ENCODE peak calls at places on chromosome 4, in six cellular contexts. One of them, this sample, is unnamed.

GRCh38 chr4:6917445-6918241 is 8.0 kb downstream of the TBC1D14 start:
- DNase-seq in IMR-90: no peak
- DNase-seq in AG04449: no peak
- DNase-seq in brain microvascular endothelial cell: no peak
- DNase-seq in kidney epithelial cell: no peak
- DNase-seq in heart left ventricle: peak
- DNase-seq in this sample: peak

GRCh38 chr4:8719421-8719820 is 126.9 kb downstream of the CPZ start:
- DNase-seq in IMR-90: no peak
- DNase-seq in AG04449: no peak
- DNase-seq in brain microvascular endothelial cell: no peak
- DNase-seq in kidney epithelial cell: no peak
- DNase-seq in heart left ventricle: no peak
- DNase-seq in this sample: no peak

GRCh38 chr4:807792-808191 is 18.1 kb downstream of the CPLX1 start:
- DNase-seq in IMR-90: no peak
- DNase-seq in AG04449: no peak
- DNase-seq in brain microvascular endothelial cell: no peak
- DNase-seq in kidney epithelial cell: no peak
- DNase-seq in heart left ventricle: no peak
- DNase-seq in this sample: no peak

GRCh38 chr4:151475338-151475737 is 66.4 kb downstream of the FHIP1A start:
- DNase-seq in IMR-90: no peak
- DNase-seq in AG04449: no peak
- DNase-seq in brain microvascular endothelial cell: no peak
- DNase-seq in kidney epithelial cell: no peak
- DNase-seq in heart left ventricle: no peak
- DNase-seq in this sample: no peak

GRCh38 chr4:159117968-159118367 is 15.1 kb downstream of the RAPGEF2 start:
- DNase-seq in IMR-90: no peak
- DNase-seq in AG04449: no peak
- DNase-seq in brain microvascular endothelial cell: no peak
- DNase-seq in kidney epithelial cell: no peak
- DNase-seq in heart left ventricle: no peak
- DNase-seq in this sample: no peak

GRCh38 chr4:174157106-174157607 is 126.3 kb downstream of the FBXO8 start:
- DNase-seq in IMR-90: no peak
- DNase-seq in AG04449: no peak
- DNase-seq in brain microvascular endothelial cell: no peak
- DNase-seq in kidney epithelial cell: no peak
- DNase-seq in heart left ventricle: no peak
- DNase-seq in this sample: no peak

GRCh38 chr4:140005699-140006098 is 148.3 kb downstream of the MAML3 start:
- DNase-seq in IMR-90: no peak
- DNase-seq in AG04449: no peak
- DNase-seq in brain microvascular endothelial cell: no peak
- DNase-seq in kidney epithelial cell: no peak
- DNase-seq in heart left ventricle: no peak
- DNase-seq in this sample: no peak

GRCh38 chr4:1446502-1447153 is 40.4 kb upstream of the NKX1-1 start:
- DNase-seq in IMR-90: no peak
- DNase-seq in AG04449: no peak
- DNase-seq in brain microvascular endothelial cell: no peak
- DNase-seq in kidney epithelial cell: no peak
- DNase-seq in heart left ventricle: no peak
- DNase-seq in this sample: no peak

GRCh38 chr4:7725951-7726350 is 213.7 kb downstream of the AFAP1 start:
- DNase-seq in IMR-90: peak
- DNase-seq in AG04449: no peak
- DNase-seq in brain microvascular endothelial cell: no peak
- DNase-seq in kidney epithelial cell: no peak
- DNase-seq in heart left ventricle: no peak
- DNase-seq in this sample: no peak

GRCh38 chr4:168654206-168655174 is 157.6 kb downstream of the PALLD start:
- DNase-seq in IMR-90: no peak
- DNase-seq in AG04449: no peak
- DNase-seq in brain microvascular endothelial cell: no peak
- DNase-seq in kidney epithelial cell: no peak
- DNase-seq in heart left ventricle: no peak
- DNase-seq in this sample: no peak

GRCh38 chr4:48660347-48660746 is 119.7 kb downstream of the FRYL start:
- DNase-seq in IMR-90: no peak
- DNase-seq in AG04449: no peak
- DNase-seq in brain microvascular endothelial cell: no peak
- DNase-seq in kidney epithelial cell: no peak
- DNase-seq in heart left ventricle: no peak
- DNase-seq in this sample: no peak

GRCh38 chr4:131499139-131499873 is 1649.8 kb upstream of the PCDH10 start:
- DNase-seq in IMR-90: peak
- DNase-seq in AG04449: no peak
- DNase-seq in brain microvascular endothelial cell: peak
- DNase-seq in kidney epithelial cell: peak
- DNase-seq in heart left ventricle: no peak
- DNase-seq in this sample: peak

DNA sequence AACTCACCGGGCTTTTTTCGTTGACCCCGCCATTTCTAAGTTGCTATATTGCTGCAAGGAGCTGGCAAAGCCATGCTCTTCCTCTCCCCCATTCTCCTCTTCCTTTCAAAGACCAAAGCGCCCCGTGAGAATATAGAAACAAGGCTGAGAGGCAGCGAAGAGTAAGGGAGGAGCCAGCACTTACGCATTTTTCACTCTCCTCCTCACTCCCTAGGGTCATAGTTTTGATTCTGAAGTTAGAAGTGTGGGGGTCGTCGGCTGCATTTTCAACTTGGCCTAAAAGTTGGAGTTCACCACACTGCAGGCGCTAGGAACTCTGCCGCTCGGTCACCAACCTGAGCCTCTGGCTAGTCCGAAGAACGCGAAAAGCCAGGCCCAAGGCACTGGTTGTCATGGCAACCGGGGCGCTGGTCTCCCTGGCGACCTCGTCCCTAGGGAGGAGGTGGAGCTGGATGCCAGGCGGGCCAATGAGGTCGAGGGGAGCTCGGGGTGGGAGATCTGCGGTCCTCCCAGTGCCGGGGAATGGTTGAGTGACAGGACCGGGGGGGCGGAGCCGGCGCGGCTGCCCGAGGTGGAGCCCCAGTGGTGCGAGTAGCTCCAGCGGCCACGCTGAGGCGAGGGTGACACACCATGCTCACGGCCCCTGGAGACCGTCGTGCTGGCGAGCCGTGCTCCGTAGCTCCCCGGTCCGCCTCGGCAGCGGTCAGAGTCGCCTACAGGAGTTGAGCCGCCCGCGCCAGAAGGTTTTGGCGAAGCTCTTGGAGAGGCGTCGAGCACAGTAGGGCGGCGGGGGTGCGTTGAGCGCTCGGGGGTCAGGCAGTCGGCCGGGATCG is at the start of gene PTPN13:
- DNase-seq in IMR-90: peak
- DNase-seq in AG04449: peak
- DNase-seq in brain microvascular endothelial cell: peak
- DNase-seq in kidney epithelial cell: peak
- DNase-seq in heart left ventricle: peak
- DNase-seq in this sample: peak
- H3K4me3 ChIP-seq in IMR-90: peak
- H3K4me3 ChIP-seq in AG04449: peak
- H3K4me3 ChIP-seq in brain microvascular endothelial cell: peak
- H3K4me3 ChIP-seq in kidney epithelial cell: peak
- H3K4me3 ChIP-seq in heart left ventricle: peak
- H3K4me3 ChIP-seq in this sample: peak

GRCh38 chr4:74055096-74055495 is 16.6 kb upstream of the CXCL3 start:
- DNase-seq in IMR-90: no peak
- DNase-seq in AG04449: no peak
- DNase-seq in brain microvascular endothelial cell: no peak
- DNase-seq in kidney epithelial cell: no peak
- DNase-seq in heart left ventricle: no peak
- DNase-seq in this sample: no peak

GRCh38 chr4:74056858-74057562 is 18.5 kb upstream of the CXCL3 start:
- DNase-seq in IMR-90: peak
- DNase-seq in AG04449: peak
- DNase-seq in brain microvascular endothelial cell: peak
- DNase-seq in kidney epithelial cell: no peak
- DNase-seq in heart left ventricle: no peak
- DNase-seq in this sample: peak

GRCh38 chr4:74055498-74055897 is 17.0 kb upstream of the CXCL3 start:
- DNase-seq in IMR-90: no peak
- DNase-seq in AG04449: no peak
- DNase-seq in brain microvascular endothelial cell: no peak
- DNase-seq in kidney epithelial cell: no peak
- DNase-seq in heart left ventricle: no peak
- DNase-seq in this sample: no peak

GRCh38 chr4:74057588-74057987 is 19.1 kb upstream of the CXCL3 start:
- DNase-seq in IMR-90: no peak
- DNase-seq in AG04449: no peak
- DNase-seq in brain microvascular endothelial cell: no peak
- DNase-seq in kidney epithelial cell: no peak
- DNase-seq in heart left ventricle: no peak
- DNase-seq in this sample: no peak

GRCh38 chr4:74056114-74056857 is 17.8 kb upstream of the CXCL3 start:
- DNase-seq in IMR-90: peak
- DNase-seq in AG04449: no peak
- DNase-seq in brain microvascular endothelial cell: peak
- DNase-seq in kidney epithelial cell: no peak
- DNase-seq in heart left ventricle: no peak
- DNase-seq in this sample: no peak
- TF ChIP-seq CTCF in IMR-90: peak
- TF ChIP-seq CTCF in AG04449: peak
- TF ChIP-seq CTCF in brain microvascular endothelial cell: peak
- TF ChIP-seq CTCF in kidney epithelial cell: no peak
- TF ChIP-seq CTCF in heart left ventricle: no peak
- TF ChIP-seq CTCF in this sample: no peak

DNA sequence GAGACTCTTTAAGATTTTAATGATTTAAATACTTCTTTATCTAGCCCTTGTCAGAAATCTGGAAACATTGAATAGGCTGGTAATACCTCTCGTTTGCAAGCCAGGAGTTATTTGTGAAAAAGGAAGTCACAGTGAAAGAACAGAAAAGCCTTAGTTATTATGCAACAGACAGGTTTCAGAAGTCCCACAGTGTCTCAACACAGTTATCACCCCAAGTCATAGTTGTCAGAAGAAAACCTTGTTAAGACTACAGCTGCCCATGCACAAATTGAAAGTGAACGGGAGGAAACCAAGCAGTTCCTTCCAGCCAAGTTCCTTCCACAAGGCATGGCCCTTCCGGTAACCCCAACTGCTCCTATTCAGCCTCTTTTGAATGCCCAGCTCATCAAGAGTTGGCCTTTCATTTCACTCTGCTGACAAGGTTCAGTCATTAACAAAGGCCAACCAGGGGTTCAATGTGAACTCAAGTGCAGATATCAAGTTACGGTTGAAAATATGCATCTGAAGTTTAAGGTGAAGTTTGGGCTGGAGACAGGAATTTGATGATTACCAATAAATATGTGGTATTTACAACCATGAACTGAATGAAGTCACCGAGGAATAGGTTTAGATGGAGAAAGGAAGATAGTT is 15.6 kb downstream of the ALPK1 start:
- DNase-seq in IMR-90: no peak
- DNase-seq in AG04449: no peak
- DNase-seq in brain microvascular endothelial cell: no peak
- DNase-seq in kidney epithelial cell: no peak
- DNase-seq in heart left ventricle: no peak
- DNase-seq in this sample: no peak
- H3K4me3 ChIP-seq in IMR-90: no peak
- H3K4me3 ChIP-seq in AG04449: no peak
- H3K4me3 ChIP-seq in brain microvascular endothelial cell: no peak
- H3K4me3 ChIP-seq in kidney epithelial cell: no peak
- H3K4me3 ChIP-seq in heart left ventricle: no peak
- H3K4me3 ChIP-seq in this sample: no peak

DNA sequence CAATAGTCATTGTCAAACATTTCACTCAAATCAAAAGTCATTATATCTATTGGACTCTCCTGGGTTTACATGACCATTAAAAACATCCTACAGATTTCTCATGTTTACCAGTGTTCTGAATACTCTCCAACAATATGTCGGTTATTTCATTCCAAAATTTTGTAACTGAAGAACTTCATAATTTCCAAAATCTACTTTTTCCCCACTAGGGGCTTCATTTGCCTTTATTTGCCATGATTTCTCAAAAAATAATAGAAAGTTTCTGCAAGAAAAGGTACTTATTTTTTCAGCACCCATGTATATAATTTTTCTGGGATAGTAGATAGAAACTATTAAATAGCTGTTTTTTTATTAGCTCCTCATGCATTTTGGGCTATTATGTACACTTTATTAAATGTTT is 49.0 kb downstream of the PRDM5 start:
- DNase-seq in IMR-90: no peak
- DNase-seq in AG04449: no peak
- DNase-seq in brain microvascular endothelial cell: no peak
- DNase-seq in kidney epithelial cell: no peak
- DNase-seq in heart left ventricle: no peak
- DNase-seq in this sample: no peak
- TF ChIP-seq CTCF in IMR-90: peak
- TF ChIP-seq CTCF in AG04449: no peak
- TF ChIP-seq CTCF in brain microvascular endothelial cell: peak
- TF ChIP-seq CTCF in kidney epithelial cell: no peak
- TF ChIP-seq CTCF in heart left ventricle: no peak
- TF ChIP-seq CTCF in this sample: peak

This sample was measured in epithelial cell of proximal tubule.